ENCODE peak calls at places on chromosomes 3 and 15, in ten cellular contexts. V is EL, A is fibroblast of the aortic adventitia, Z is left ventricle myocardium superior, U is GM04503, P is Kasumi-1, L is B cell, K is midbrain, D is SW480, F is HFF-Myc. C is an unnamed sample.
A peak's percentile ranks its signal among the peaks of the same experiment; 100 is the strongest.

GRCh38 chr15:62291262-62291661 is 126.2 kb upstream of the C2CD4B start:
- DNase-seq in P (no peak), D (no peak), L (no peak), A (no peak), U (no peak), Z (no peak), F (no peak), V (peak; percentile 4), K (no peak), C (no peak)

GRCh38 chr3:177195941-177196472 is 1.3 kb downstream of the TBL1XR1 start:
- DNase-seq in A (peak; percentile 28), U (no peak), L (peak; percentile 74), Z (no peak), D (peak; percentile 45), F (no peak), P (peak; percentile 44), K (peak; percentile 39), V (no peak), C (peak; percentile 72)

GRCh38 chr15:94793641-94794040 is 562.3 kb downstream of the MCTP2 start:
- DNase-seq in K (no peak), U (no peak), L (no peak), Z (no peak), D (no peak), V (peak; percentile 22), P (no peak), A (no peak), F (no peak), C (no peak)

GRCh38 chr3:24264748-24265158 is 229.9 kb downstream of the THRB start:
- DNase-seq in A (peak; percentile 65), D (peak; percentile 40), L (no peak), Z (no peak), K (peak; percentile 23), U (no peak), P (peak; percentile 60), V (peak; percentile 55), F (no peak), C (peak; percentile 55)

GRCh38 chr3:172096881-172097420 is 57.6 kb downstream of the FNDC3B start:
- DNase-seq in U (peak; percentile 33), D (no peak), K (no peak), A (peak; percentile 94), Z (no peak), V (peak; percentile 75), L (no peak), P (no peak), F (no peak), C (no peak)

GRCh38 chr15:84937144-84937543 is 44.5 kb upstream of the PDE8A start:
- DNase-seq in F (no peak), L (no peak), K (no peak), U (no peak), D (no peak), A (no peak), Z (no peak), V (no peak), P (no peak), C (peak; percentile 9)

GRCh38 chr3:49707113-49707480 is 12.4 kb downstream of the AMIGO3 start:
- DNase-seq in D (no peak), V (peak; percentile 64), U (no peak), L (no peak), P (no peak), K (no peak), F (no peak), Z (no peak), A (no peak), C (no peak)

GRCh38 chr15:92043283-92043682 is 189.8 kb downstream of the SLCO3A1 start:
- DNase-seq in F (no peak), D (no peak), K (no peak), U (no peak), P (no peak), L (no peak), V (no peak), A (no peak), Z (no peak), C (no peak)

GRCh38 chr3:136838641-136839555 is 20.0 kb downstream of the SLC35G2 start:
- DNase-seq in D (no peak), L (no peak), Z (no peak), F (no peak), K (no peak), U (no peak), V (peak; percentile 56), A (peak; percentile 58), P (peak; percentile 43), C (no peak)

GRCh38 chr15:58458076-58458475 is 26.3 kb downstream of the LIPC start:
- DNase-seq in P (peak; percentile 15), A (no peak), K (no peak), Z (no peak), F (no peak), V (no peak), U (no peak), L (no peak), D (no peak), C (peak; percentile 46)

GRCh38 chr15:97694456-97694855 is 266.0 kb upstream of the ARRDC4 start:
- DNase-seq in P (no peak), V (no peak), F (no peak), D (no peak), A (no peak), U (no peak), L (no peak), Z (no peak), K (no peak), C (no peak)

GRCh38 chr3:133754455-133754854 is 8.3 kb downstream of the TF start:
- DNase-seq in Z (no peak), K (no peak), D (no peak), A (no peak), P (no peak), L (no peak), U (no peak), F (no peak), V (no peak), C (no peak)

GRCh38 chr3:4900298-4900697 is 78.9 kb upstream of the BHLHE40 start:
- DNase-seq in P (no peak), A (no peak), K (no peak), V (no peak), U (no peak), Z (no peak), F (no peak), L (no peak), D (no peak), C (no peak)

GRCh38 chr3:127097516-127097915 is 95.4 kb upstream of the PRR23E start:
- DNase-seq in Z (no peak), P (no peak), U (no peak), L (no peak), V (no peak), F (no peak), D (no peak), K (no peak), A (no peak), C (no peak)

GRCh38 chr15:78914027-78914764 is 30.6 kb downstream of the CTSH start:
- DNase-seq in D (no peak), U (no peak), K (peak; percentile 46), L (no peak), F (no peak), V (no peak), A (peak; percentile 71), P (no peak), Z (peak; percentile 67), C (no peak)

GRCh38 chr3:75334299-75334698 is 329.8 kb upstream of the FRG2C start:
- DNase-seq in A (no peak), F (no peak), L (no peak), K (no peak), D (no peak), V (no peak), Z (no peak), U (no peak), P (no peak), C (no peak)

GRCh38 chr3:57556459-57557087 is 499 bp downstream of the PDE12 start:
- DNase-seq in P (no peak), F (no peak), D (peak; percentile 38), L (peak; percentile 42), A (no peak), U (no peak), V (peak; percentile 45), Z (peak; percentile 46), K (no peak), C (peak; percentile 60)

C was measured in OCI-LY7.